ENCODE peak calls at places on chromosomes 6 and 20, in seven cellular contexts. S is mesenchymal stem cell, Y is IMR-90, M is neuronal stem cell, T is H1, N is trophoblast cell, P is H9. Z is an unnamed sample.

GRCh38 chr20:15061955-15062354 is 724.5 kb upstream of the FLRT3 start:
- DNase-seq in P (peak; percentile 39), N (peak; percentile 2), S (no peak), T (no peak), M (no peak), Y (no peak), Z (peak; percentile 65)

GRCh38 chr20:61579908-61580307 is 327.8 kb downstream of the CDH4 start:
- DNase-seq in T (no peak), S (no peak), P (no peak), M (no peak), Y (no peak), N (no peak), Z (no peak)

GRCh38 chr20:19840111-19840705 is 82.2 kb downstream of the RIN2 start:
- DNase-seq in N (no peak), M (no peak), P (no peak), S (no peak), Y (no peak), T (no peak), Z (no peak)

GRCh38 chr6:159981171-159981571 is 12.3 kb downstream of the IGF2R start:
- DNase-seq in N (no peak), T (no peak), P (no peak), Y (no peak), S (no peak), M (no peak), Z (no peak)

GRCh38 chr6:56816393-56816792 is 138.5 kb upstream of the BEND6 start:
- DNase-seq in N (no peak), S (no peak), T (no peak), Y (no peak), M (no peak), P (no peak), Z (peak; percentile 46)

GRCh38 chr6:139423970-139424667 is 49.7 kb upstream of the CITED2 start:
- DNase-seq in N (peak; percentile 44), M (no peak), T (no peak), P (no peak), S (no peak), Y (no peak), Z (no peak)

GRCh38 chr6:109295109-109295765 is 87.0 kb downstream of the CD164 start:
- DNase-seq in T (no peak), P (no peak), Y (no peak), M (no peak), S (no peak), N (no peak), Z (no peak)

GRCh38 chr6:128078276-128078675 is 177.4 kb upstream of the THEMIS start:
- DNase-seq in Y (no peak), T (no peak), S (no peak), P (no peak), M (no peak), N (no peak), Z (no peak)

GRCh38 chr6:36197739-36198221 is 1.2 kb downstream of the BRPF3 start:
- DNase-seq in M (peak; percentile 3), S (no peak), N (no peak), Y (no peak), P (no peak), T (no peak), Z (no peak)

GRCh38 chr6:16130932-16131387 is 2.1 kb downstream of the MYLIP start:
- DNase-seq in Y (peak; percentile 83), S (peak; percentile 91), M (peak; percentile 14), N (peak; percentile 70), T (no peak), P (no peak), Z (peak; percentile 94)

GRCh38 chr6:157261606-157262005 is 61.7 kb downstream of the TMEM242 start:
- DNase-seq in T (no peak), N (no peak), M (no peak), S (no peak), Y (no peak), P (no peak), Z (no peak)

GRCh38 chr20:62914436-62914835 is 11.9 kb downstream of the DIDO1 start:
- DNase-seq in P (no peak), S (no peak), N (no peak), Y (no peak), T (no peak), M (no peak), Z (no peak)

GRCh38 chr6:156175971-156176421 is 601.2 kb upstream of the ARID1B start:
- DNase-seq in Y (no peak), S (peak; percentile 3), T (peak; percentile 57), M (peak; percentile 59), P (peak; percentile 76), N (no peak), Z (peak; percentile 88)

GRCh38 chr20:44120676-44121425 is 66.1 kb downstream of the JPH2 start:
- DNase-seq in M (no peak), Y (no peak), T (no peak), S (no peak), N (no peak), P (no peak), Z (no peak)

GRCh38 chr20:44125332-44126127 is 61.5 kb downstream of the JPH2 start:
- DNase-seq in S (no peak), Y (no peak), N (no peak), T (no peak), P (no peak), M (no peak), Z (no peak)

GRCh38 chr20:44123251-44123650 is 63.7 kb downstream of the JPH2 start:
- DNase-seq in P (no peak), Y (no peak), T (no peak), M (no peak), N (no peak), S (no peak), Z (no peak)

GRCh38 chr20:44126445-44126844 is 60.5 kb downstream of the JPH2 start:
- DNase-seq in P (no peak), N (no peak), T (no peak), S (no peak), Y (no peak), M (no peak), Z (no peak)

DNA sequence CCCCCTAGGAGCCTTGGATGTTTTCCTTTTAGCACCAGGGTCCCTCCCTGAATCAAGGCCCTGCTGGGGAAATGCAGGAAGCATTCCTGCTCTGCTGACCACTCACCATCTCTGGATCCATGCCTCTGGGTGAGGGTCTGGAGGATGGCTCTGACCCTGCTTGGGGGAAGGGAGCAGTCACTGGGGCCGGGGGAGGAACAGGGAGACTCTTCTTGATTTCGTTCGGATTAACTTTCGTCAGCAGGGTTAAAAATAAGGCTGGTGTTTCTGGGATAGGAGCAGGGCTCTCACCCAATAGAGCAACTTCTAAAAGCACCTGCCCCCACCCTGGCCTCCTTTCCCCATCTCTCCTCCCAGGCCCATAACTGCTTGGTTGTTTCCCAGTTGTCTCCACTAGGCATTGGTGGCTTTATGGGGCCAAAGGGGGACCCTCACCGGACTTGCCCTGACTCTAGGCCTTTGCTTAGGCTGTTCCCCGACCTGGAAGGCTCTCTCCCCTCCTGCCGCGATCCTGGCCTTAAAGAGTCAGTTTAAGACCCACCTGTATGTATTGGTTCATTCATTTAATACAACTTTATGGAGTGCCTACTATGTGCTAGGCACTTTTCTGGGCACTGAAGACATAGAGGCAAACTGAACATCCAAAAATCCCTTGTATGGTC is 63.0 kb downstream of the JPH2 start:
- DNase-seq in P (no peak), N (no peak), M (no peak), Y (no peak), S (no peak), T (no peak), Z (no peak)
- H2BK120ac ChIP-seq in P (no peak overlapping the region), N (no peak overlapping the region), M (no peak overlapping the region), Y (no peak overlapping the region), S (no peak overlapping the region), T (no peak overlapping the region), Z (no peak overlapping the region)

GRCh38 chr20:5109276-5109675 is 10.5 kb downstream of the PCNA start:
- DNase-seq in Y (no peak), S (no peak), N (no peak), M (no peak), T (no peak), P (no peak), Z (no peak)

GRCh38 chr20:5100684-5101347 is 18.9 kb downstream of the PCNA start:
- DNase-seq in P (peak; percentile 65), Y (peak; percentile 66), M (peak; percentile 48), T (peak; percentile 89), S (peak; percentile 65), N (peak; percentile 98), Z (peak; percentile 71)

GRCh38 chr20:5104479-5104878 is 15.3 kb downstream of the PCNA start:
- DNase-seq in Y (no peak), M (no peak), P (no peak), N (no peak), S (no peak), T (no peak), Z (no peak)
- H4K8ac ChIP-seq in Y (no peak overlapping the region), M (no peak overlapping the region), P (no peak overlapping the region), N (no peak overlapping the region), S (no peak overlapping the region), T (no peak overlapping the region), Z (no peak overlapping the region)

DNA sequence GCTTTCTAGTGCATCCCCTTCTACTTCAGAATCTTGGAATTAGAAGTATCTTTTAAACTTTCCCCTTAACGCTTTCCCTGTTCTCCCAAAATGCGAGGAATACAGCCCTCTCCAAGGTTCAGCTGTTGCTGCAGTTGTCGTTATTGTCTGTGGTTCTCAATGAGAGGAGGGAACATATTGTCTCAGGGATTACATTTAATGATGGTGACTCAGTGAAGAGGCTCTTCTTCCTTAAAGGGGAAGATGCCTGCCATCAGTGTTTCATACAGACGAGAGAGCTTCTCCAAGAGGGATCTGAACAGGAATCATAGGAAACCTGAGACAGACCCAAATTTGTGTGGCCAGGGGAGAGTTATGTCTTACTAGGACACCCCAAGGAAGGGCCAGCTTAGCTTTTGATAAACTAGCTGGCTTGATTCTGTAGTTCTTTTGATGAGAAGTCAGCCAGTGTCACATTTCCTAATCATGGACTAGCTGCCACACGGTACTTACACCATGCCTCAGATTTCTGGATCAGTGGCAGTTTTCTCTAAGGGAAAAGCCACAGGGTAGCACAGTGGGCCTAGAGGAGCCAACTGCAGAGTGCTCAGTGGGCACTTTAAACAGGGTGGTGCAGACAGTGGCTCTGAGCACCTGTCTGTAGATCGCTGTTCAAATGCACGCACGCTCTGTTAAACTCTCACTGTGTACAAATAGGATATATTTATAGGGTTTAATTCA is 59.7 kb upstream of the TMEM181 start:
- DNase-seq in T (no peak), N (no peak), M (no peak), P (no peak), S (peak; percentile 61), Y (peak; percentile 59), Z (peak; percentile 30)
- H3K9ac ChIP-seq in T (no peak overlapping the region), N (no peak overlapping the region), M (no peak overlapping the region), P (no peak overlapping the region), S (no peak overlapping the region), Y (no peak overlapping the region), Z (no peak overlapping the region)

DNA sequence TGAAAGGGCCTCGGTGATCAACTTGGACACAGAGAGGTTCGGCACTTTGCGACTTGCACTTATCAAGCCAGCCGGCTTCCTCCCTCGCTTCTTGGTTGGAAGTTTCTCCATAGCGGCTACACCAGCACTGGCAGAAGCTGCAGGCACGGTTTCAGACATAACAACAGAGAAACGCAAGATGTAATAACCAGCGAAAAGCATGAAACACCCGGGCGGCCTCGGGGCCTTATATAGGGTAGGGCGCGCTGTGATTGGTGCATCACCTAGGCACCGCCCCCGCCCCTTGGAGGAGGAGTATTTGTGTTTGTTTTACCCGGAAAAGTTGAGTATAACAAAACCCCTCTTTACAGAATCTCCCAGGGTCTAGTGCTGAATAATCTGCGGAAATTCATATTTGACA is 20.7 kb downstream of the HFE start:
- DNase-seq in P (no peak), M (no peak), S (no peak), T (no peak), Y (no peak), N (no peak), Z (no peak)
- H2BK120ac ChIP-seq in P (no peak overlapping the region), M (peak overlapping the region; percentile 64), S (no peak overlapping the region), T (no peak overlapping the region), Y (peak overlapping the region; percentile 98), N (no peak overlapping the region), Z (no peak overlapping the region)

GRCh38 chr6:87212596-87212995 is 57.2 kb downstream of the ZNF292 start:
- DNase-seq in Y (no peak), T (no peak), S (no peak), P (no peak), N (peak; percentile 21), M (no peak), Z (no peak)
- H4K8ac ChIP-seq in Y (no peak overlapping the region), T (no peak overlapping the region), S (no peak overlapping the region), P (no peak overlapping the region), N (no peak overlapping the region), M (no peak overlapping the region), Z (no peak overlapping the region)

Z was measured in mesendoderm.